ENCODE peak calls at places on chromosomes 4 and X, in six cellular contexts. One of them, this sample, is unnamed.

GRCh38 chrX:129540725-129541184 is 696 bp downstream of the OCRL start:
- DNase-seq in NB4: peak; percentile 64
- DNase-seq in ascending aorta: no peak
- DNase-seq in GM23338: peak; percentile 3
- DNase-seq in lower lobe of right lung: peak; percentile 39
- DNase-seq in CD8-positive, alpha-beta T cell: no peak
- DNase-seq in this sample: no peak

GRCh38 chrX:40531056-40531826 is 49.5 kb upstream of the ATP6AP2 start:
- DNase-seq in lower lobe of right lung: no peak
- DNase-seq in ascending aorta: no peak
- DNase-seq in GM23338: peak; percentile 1
- DNase-seq in NB4: no peak
- DNase-seq in CD8-positive, alpha-beta T cell: no peak
- DNase-seq in this sample: no peak

GRCh38 chrX:48956728-48957414 is 536 bp downstream of the OTUD5 start:
- DNase-seq in GM23338: no peak
- DNase-seq in ascending aorta: peak; percentile 67
- DNase-seq in NB4: peak; percentile 39
- DNase-seq in CD8-positive, alpha-beta T cell: no peak
- DNase-seq in lower lobe of right lung: peak; percentile 47
- DNase-seq in this sample: no peak

GRCh38 chrX:14801136-14801535 is 71.7 kb downstream of the FANCB start:
- DNase-seq in CD8-positive, alpha-beta T cell: no peak
- DNase-seq in NB4: no peak
- DNase-seq in GM23338: no peak
- DNase-seq in ascending aorta: no peak
- DNase-seq in lower lobe of right lung: no peak
- DNase-seq in this sample: no peak

GRCh38 chrX:140765043-140765784 is 55.7 kb downstream of the LINC00632 start:
- DNase-seq in CD8-positive, alpha-beta T cell: no peak
- DNase-seq in lower lobe of right lung: no peak
- DNase-seq in NB4: no peak
- DNase-seq in ascending aorta: no peak
- DNase-seq in GM23338: peak; percentile 15
- DNase-seq in this sample: no peak

GRCh38 chr4:1998296-1998695 is 10.5 kb downstream of the NELFA start:
- DNase-seq in lower lobe of right lung: no peak
- DNase-seq in NB4: no peak
- DNase-seq in CD8-positive, alpha-beta T cell: no peak
- DNase-seq in ascending aorta: no peak
- DNase-seq in GM23338: no peak
- DNase-seq in this sample: no peak

GRCh38 chr4:172042714-172043114 is 229.5 kb downstream of the GALNTL6 start:
- DNase-seq in CD8-positive, alpha-beta T cell: no peak
- DNase-seq in lower lobe of right lung: no peak
- DNase-seq in ascending aorta: no peak
- DNase-seq in GM23338: no peak
- DNase-seq in NB4: no peak
- DNase-seq in this sample: no peak

GRCh38 chrX:22063284-22063683 is 31.2 kb downstream of the PHEX start:
- DNase-seq in GM23338: no peak
- DNase-seq in CD8-positive, alpha-beta T cell: no peak
- DNase-seq in NB4: peak; percentile 87
- DNase-seq in lower lobe of right lung: no peak
- DNase-seq in ascending aorta: no peak
- DNase-seq in this sample: no peak

GRCh38 chrX:154025230-154025629 is 5.5 kb upstream of the IRAK1 start:
- DNase-seq in lower lobe of right lung: no peak
- DNase-seq in CD8-positive, alpha-beta T cell: no peak
- DNase-seq in GM23338: no peak
- DNase-seq in ascending aorta: no peak
- DNase-seq in NB4: no peak
- DNase-seq in this sample: no peak

GRCh38 chr4:109989044-109989443 is 76.4 kb downstream of the EGF start:
- DNase-seq in ascending aorta: no peak
- DNase-seq in GM23338: no peak
- DNase-seq in lower lobe of right lung: no peak
- DNase-seq in CD8-positive, alpha-beta T cell: no peak
- DNase-seq in NB4: peak; percentile 10
- DNase-seq in this sample: no peak

GRCh38 chr4:90546114-90546513 is 418.9 kb downstream of the CCSER1 start:
- DNase-seq in lower lobe of right lung: no peak
- DNase-seq in CD8-positive, alpha-beta T cell: no peak
- DNase-seq in NB4: no peak
- DNase-seq in ascending aorta: no peak
- DNase-seq in GM23338: no peak
- DNase-seq in this sample: no peak

GRCh38 chr4:140260227-140260626 is 106.2 kb upstream of the MAML3 start:
- DNase-seq in NB4: no peak
- DNase-seq in ascending aorta: no peak
- DNase-seq in lower lobe of right lung: no peak
- DNase-seq in GM23338: no peak
- DNase-seq in CD8-positive, alpha-beta T cell: no peak
- DNase-seq in this sample: no peak

GRCh38 chr4:52840531-52841350 is 21.4 kb upstream of the RASL11B start:
- DNase-seq in CD8-positive, alpha-beta T cell: no peak
- DNase-seq in ascending aorta: no peak
- DNase-seq in lower lobe of right lung: no peak
- DNase-seq in NB4: no peak
- DNase-seq in GM23338: peak; percentile 24
- DNase-seq in this sample: no peak

GRCh38 chr4:170990989-170991589 is 822.1 kb upstream of the GALNTL6 start:
- DNase-seq in lower lobe of right lung: no peak
- DNase-seq in GM23338: peak; percentile 82
- DNase-seq in NB4: peak; percentile 60
- DNase-seq in ascending aorta: no peak
- DNase-seq in CD8-positive, alpha-beta T cell: no peak
- DNase-seq in this sample: no peak
- TF ChIP-seq CTCF in lower lobe of right lung: peak; percentile 42
- TF ChIP-seq CTCF in GM23338: peak; percentile 76
- TF ChIP-seq CTCF in NB4: peak; percentile 72
- TF ChIP-seq CTCF in ascending aorta: peak; percentile 7
- TF ChIP-seq CTCF in CD8-positive, alpha-beta T cell: no peak
- TF ChIP-seq CTCF in this sample: peak; percentile 43

GRCh38 chrX:70001269-70001668 is 48.5 kb downstream of the AWAT2 start:
- DNase-seq in lower lobe of right lung: no peak
- DNase-seq in ascending aorta: no peak
- DNase-seq in CD8-positive, alpha-beta T cell: no peak
- DNase-seq in GM23338: no peak
- DNase-seq in NB4: no peak
- DNase-seq in this sample: no peak

GRCh38 chrX:69991685-69992084 is 58.1 kb downstream of the AWAT2 start:
- DNase-seq in CD8-positive, alpha-beta T cell: no peak
- DNase-seq in lower lobe of right lung: no peak
- DNase-seq in ascending aorta: no peak
- DNase-seq in GM23338: no peak
- DNase-seq in NB4: no peak
- DNase-seq in this sample: no peak

GRCh38 chrX:69993494-69993893 is 56.2 kb downstream of the AWAT2 start:
- DNase-seq in GM23338: no peak
- DNase-seq in ascending aorta: no peak
- DNase-seq in lower lobe of right lung: no peak
- DNase-seq in CD8-positive, alpha-beta T cell: no peak
- DNase-seq in NB4: no peak
- DNase-seq in this sample: no peak

GRCh38 chrX:69996102-69996468 is 53.7 kb downstream of the AWAT2 start:
- DNase-seq in GM23338: no peak
- DNase-seq in NB4: no peak
- DNase-seq in lower lobe of right lung: no peak
- DNase-seq in ascending aorta: no peak
- DNase-seq in CD8-positive, alpha-beta T cell: no peak
- DNase-seq in this sample: no peak

DNA sequence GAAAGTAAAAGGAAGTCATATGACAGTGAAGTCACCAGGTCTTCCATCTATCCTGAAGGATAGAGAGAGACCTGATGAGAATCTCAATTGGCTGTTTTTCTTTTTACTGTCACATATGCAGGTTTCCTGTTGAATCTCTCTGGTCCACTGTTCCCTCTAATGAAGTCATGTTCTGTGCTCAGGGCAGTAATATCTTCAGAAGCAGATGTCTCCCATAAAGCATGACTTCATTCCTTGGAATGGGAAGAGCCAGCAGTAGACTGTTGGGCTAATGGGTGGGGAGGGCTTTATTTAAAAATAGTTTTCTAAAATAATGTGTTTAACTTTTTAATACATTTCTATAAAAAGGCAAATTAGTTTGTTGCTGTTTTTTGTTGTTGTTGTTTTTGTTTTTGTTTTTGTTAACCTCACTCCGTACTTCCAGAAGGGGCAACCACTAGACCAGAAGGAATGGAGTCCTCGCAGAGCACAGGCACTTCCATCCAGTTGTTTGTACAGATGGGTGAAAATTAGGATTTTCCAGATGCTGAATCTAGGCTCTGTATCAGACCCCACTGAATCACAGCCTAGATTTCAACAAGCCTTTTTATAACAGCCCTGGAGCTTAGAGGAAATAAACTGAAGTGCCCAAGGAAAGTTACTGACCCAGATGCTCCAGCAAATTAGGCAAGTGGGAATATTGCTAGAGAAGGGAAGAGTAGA is 54.2 kb downstream of the AWAT2 start:
- DNase-seq in lower lobe of right lung: no peak
- DNase-seq in ascending aorta: no peak
- DNase-seq in NB4: no peak
- DNase-seq in GM23338: no peak
- DNase-seq in CD8-positive, alpha-beta T cell: no peak
- DNase-seq in this sample: no peak
- TF ChIP-seq CTCF in lower lobe of right lung: no peak
- TF ChIP-seq CTCF in ascending aorta: no peak
- TF ChIP-seq CTCF in NB4: no peak
- TF ChIP-seq CTCF in GM23338: no peak
- TF ChIP-seq CTCF in CD8-positive, alpha-beta T cell: no peak
- TF ChIP-seq CTCF in this sample: no peak

DNA sequence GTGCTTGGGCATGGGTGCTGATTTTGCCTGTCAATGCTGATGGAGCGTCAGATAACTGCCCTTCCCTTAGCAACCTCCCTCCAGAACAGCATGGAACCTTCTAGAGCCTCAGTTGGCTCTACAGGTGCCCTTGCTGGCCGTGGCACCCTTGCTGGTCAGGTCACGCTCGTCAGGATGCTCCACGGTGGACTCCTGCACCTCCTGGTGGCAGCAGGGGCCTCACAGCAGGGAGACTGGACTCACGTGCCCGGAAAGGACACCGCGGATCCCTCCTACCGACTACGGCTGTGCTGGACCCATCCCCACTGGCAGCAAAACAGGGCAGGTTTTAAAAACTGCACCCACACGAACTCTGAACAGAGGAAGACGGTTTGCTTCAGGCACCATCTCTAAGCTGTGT is 82.1 kb upstream of the AFAP1 start:
- DNase-seq in NB4: no peak
- DNase-seq in lower lobe of right lung: no peak
- DNase-seq in ascending aorta: no peak
- DNase-seq in GM23338: no peak
- DNase-seq in CD8-positive, alpha-beta T cell: no peak
- DNase-seq in this sample: no peak
- TF ChIP-seq CTCF in NB4: no peak
- TF ChIP-seq CTCF in lower lobe of right lung: no peak
- TF ChIP-seq CTCF in ascending aorta: no peak
- TF ChIP-seq CTCF in GM23338: no peak
- TF ChIP-seq CTCF in CD8-positive, alpha-beta T cell: no peak
- TF ChIP-seq CTCF in this sample: no peak

GRCh38 chr4:22692736-22693135 is at the start of gene GBA3:
- DNase-seq in lower lobe of right lung: no peak
- DNase-seq in NB4: no peak
- DNase-seq in CD8-positive, alpha-beta T cell: no peak
- DNase-seq in ascending aorta: no peak
- DNase-seq in GM23338: no peak
- DNase-seq in this sample: no peak
- TF ChIP-seq CTCF in lower lobe of right lung: no peak
- TF ChIP-seq CTCF in NB4: no peak
- TF ChIP-seq CTCF in CD8-positive, alpha-beta T cell: no peak
- TF ChIP-seq CTCF in ascending aorta: no peak
- TF ChIP-seq CTCF in GM23338: no peak
- TF ChIP-seq CTCF in this sample: no peak

GRCh38 chr4:32697281-32697814 is 1977.2 kb downstream of the PCDH7 start:
- DNase-seq in NB4: no peak
- DNase-seq in ascending aorta: no peak
- DNase-seq in lower lobe of right lung: no peak
- DNase-seq in CD8-positive, alpha-beta T cell: no peak
- DNase-seq in GM23338: no peak
- DNase-seq in this sample: no peak
- TF ChIP-seq CTCF in NB4: no peak
- TF ChIP-seq CTCF in ascending aorta: no peak
- TF ChIP-seq CTCF in lower lobe of right lung: no peak
- TF ChIP-seq CTCF in CD8-positive, alpha-beta T cell: no peak
- TF ChIP-seq CTCF in GM23338: no peak
- TF ChIP-seq CTCF in this sample: no peak

DNA sequence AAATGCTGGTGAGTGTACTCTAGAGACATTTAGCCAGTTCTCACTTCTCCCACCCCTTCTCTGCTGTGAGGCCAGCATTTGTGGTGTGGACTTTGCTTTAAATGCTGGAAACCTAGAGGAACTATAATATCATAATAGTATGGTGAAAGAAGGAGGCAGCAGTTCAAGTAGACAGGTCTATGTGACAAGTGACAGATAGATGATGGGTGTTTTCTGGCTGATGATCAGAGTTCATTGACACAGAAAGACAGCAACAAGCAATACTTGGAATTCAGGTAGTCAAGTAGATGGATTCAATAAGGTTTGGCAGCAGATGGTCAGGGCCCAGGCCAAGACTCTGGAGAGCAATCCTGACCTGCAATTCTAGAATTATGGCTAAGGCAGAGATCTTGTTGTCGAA is 317.5 kb downstream of the PCDH7 start:
- DNase-seq in NB4: no peak
- DNase-seq in lower lobe of right lung: no peak
- DNase-seq in CD8-positive, alpha-beta T cell: no peak
- DNase-seq in ascending aorta: no peak
- DNase-seq in GM23338: no peak
- DNase-seq in this sample: no peak
- TF ChIP-seq CTCF in NB4: no peak
- TF ChIP-seq CTCF in lower lobe of right lung: no peak
- TF ChIP-seq CTCF in CD8-positive, alpha-beta T cell: no peak
- TF ChIP-seq CTCF in ascending aorta: no peak
- TF ChIP-seq CTCF in GM23338: no peak
- TF ChIP-seq CTCF in this sample: no peak

This sample was measured in dorsolateral prefrontal cortex.